ENCODE peak calls at places on chromosomes 7 and 10, in four cellular contexts. One of them, this sample, is unnamed.
A peak's percentile ranks its signal among the peaks of the same experiment; 100 is the strongest.

GRCh38 chr10:123748711-123749110 is 82.6 kb downstream of the GPR26 start:
- DNase-seq in HepG2: no peak
- DNase-seq in GM12878: no peak
- DNase-seq in K562: no peak
- DNase-seq in this sample: no peak

GRCh38 chr10:119205926-119206602 is 1.3 kb upstream of the GRK5 start:
- DNase-seq in HepG2: peak; percentile 83
- DNase-seq in GM12878: no peak
- DNase-seq in K562: peak; percentile 26
- DNase-seq in this sample: no peak

GRCh38 chr10:87668324-87669054 is 8.8 kb downstream of the PAPSS2 start:
- DNase-seq in HepG2: no peak
- DNase-seq in GM12878: no peak
- DNase-seq in K562: no peak
- DNase-seq in this sample: no peak

GRCh38 chr7:27213904-27214586 is 14.2 kb upstream of the HOXA13 start:
- DNase-seq in HepG2: no peak
- DNase-seq in GM12878: no peak
- DNase-seq in K562: no peak
- DNase-seq in this sample: no peak

GRCh38 chr7:95608344-95609173 is 12.2 kb upstream of the PDK4 start:
- DNase-seq in HepG2: peak; percentile 88
- DNase-seq in GM12878: peak; percentile 47
- DNase-seq in K562: peak; percentile 15
- DNase-seq in this sample: peak; percentile 55

GRCh38 chr10:115931301-115931700 is 341.7 kb downstream of the GFRA1 start:
- DNase-seq in HepG2: no peak
- DNase-seq in GM12878: no peak
- DNase-seq in K562: no peak
- DNase-seq in this sample: no peak

GRCh38 chr10:86506499-86506898 is 15.1 kb downstream of the WAPL start:
- DNase-seq in HepG2: no peak
- DNase-seq in GM12878: no peak
- DNase-seq in K562: no peak
- DNase-seq in this sample: no peak

GRCh38 chr10:129500617-129501339 is 33.7 kb downstream of the MGMT start:
- DNase-seq in HepG2: peak; percentile 57
- DNase-seq in GM12878: no peak
- DNase-seq in K562: no peak
- DNase-seq in this sample: no peak

GRCh38 chr10:124677871-124678565 is 66.2 kb downstream of the FAM53B start:
- DNase-seq in HepG2: no peak
- DNase-seq in GM12878: no peak
- DNase-seq in K562: no peak
- DNase-seq in this sample: no peak

GRCh38 chr10:129325893-129326292 is 141.1 kb upstream of the MGMT start:
- DNase-seq in HepG2: no peak
- DNase-seq in GM12878: no peak
- DNase-seq in K562: no peak
- DNase-seq in this sample: no peak

GRCh38 chr10:5526691-5527331 is 2.0 kb downstream of the CALML3 start:
- DNase-seq in HepG2: no peak
- DNase-seq in GM12878: no peak
- DNase-seq in K562: no peak
- DNase-seq in this sample: no peak
- TF ChIP-seq FOXK2 in HepG2: no peak
- TF ChIP-seq FOXK2 in GM12878: no peak
- TF ChIP-seq FOXK2 in K562: no peak
- TF ChIP-seq FOXK2 in this sample: no peak

DNA sequence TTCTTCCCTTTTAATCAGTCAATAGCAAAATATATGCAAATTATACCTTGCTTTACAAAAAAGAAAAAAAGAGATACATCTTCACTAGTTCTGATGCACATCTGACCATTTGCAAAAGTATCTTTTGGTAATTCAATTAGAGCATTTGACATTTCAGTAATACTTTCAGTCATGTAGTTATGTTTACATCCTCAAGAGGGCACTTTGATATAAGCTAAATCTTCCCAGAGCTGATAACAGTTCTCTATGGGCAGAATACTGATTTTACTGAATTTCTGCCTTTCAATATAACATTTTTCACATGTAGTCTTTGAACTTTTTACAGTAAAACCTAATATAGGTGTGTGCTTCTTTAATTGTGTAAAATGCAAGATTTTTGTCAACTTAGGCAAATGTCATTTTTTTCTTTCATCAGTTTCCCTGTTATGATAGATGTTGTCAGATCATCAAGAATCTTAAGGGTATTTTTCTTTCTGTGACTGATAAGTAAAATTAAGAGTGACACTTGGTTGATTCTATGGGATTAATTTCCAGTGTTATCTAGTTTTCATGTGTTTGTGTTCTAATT is 703.5 kb upstream of the SEMA3D start:
- DNase-seq in HepG2: peak; percentile 39
- DNase-seq in GM12878: no peak
- DNase-seq in K562: no peak
- DNase-seq in this sample: peak; percentile 25
- TF ChIP-seq FOXK2 in HepG2: no peak
- TF ChIP-seq FOXK2 in GM12878: no peak
- TF ChIP-seq FOXK2 in K562: no peak
- TF ChIP-seq FOXK2 in this sample: no peak

GRCh38 chr7:43569424-43569823 is 13.5 kb upstream of the STK17A start:
- DNase-seq in HepG2: no peak
- DNase-seq in GM12878: no peak
- DNase-seq in K562: no peak
- DNase-seq in this sample: no peak
- TF ChIP-seq FOXK2 in HepG2: no peak
- TF ChIP-seq FOXK2 in GM12878: no peak
- TF ChIP-seq FOXK2 in K562: no peak
- TF ChIP-seq FOXK2 in this sample: no peak

GRCh38 chr7:39062811-39063210 is 85.1 kb downstream of the POU6F2 start:
- DNase-seq in HepG2: no peak
- DNase-seq in GM12878: no peak
- DNase-seq in K562: no peak
- DNase-seq in this sample: no peak
- TF ChIP-seq FOXK2 in HepG2: no peak
- TF ChIP-seq FOXK2 in GM12878: no peak
- TF ChIP-seq FOXK2 in K562: no peak
- TF ChIP-seq FOXK2 in this sample: no peak

GRCh38 chr10:22247636-22248035 is 29.8 kb upstream of the EBLN1 start:
- DNase-seq in HepG2: no peak
- DNase-seq in GM12878: no peak
- DNase-seq in K562: no peak
- DNase-seq in this sample: no peak

GRCh38 chr10:22244855-22245254 is 27.0 kb upstream of the EBLN1 start:
- DNase-seq in HepG2: no peak
- DNase-seq in GM12878: no peak
- DNase-seq in K562: no peak
- DNase-seq in this sample: no peak

GRCh38 chr10:22245567-22245966 is 27.8 kb upstream of the EBLN1 start:
- DNase-seq in HepG2: no peak
- DNase-seq in GM12878: no peak
- DNase-seq in K562: no peak
- DNase-seq in this sample: no peak

GRCh38 chr10:22244001-22244400 is 26.2 kb upstream of the EBLN1 start:
- DNase-seq in HepG2: no peak
- DNase-seq in GM12878: no peak
- DNase-seq in K562: no peak
- DNase-seq in this sample: no peak

GRCh38 chr10:22246680-22247391 is 29.0 kb upstream of the EBLN1 start:
- DNase-seq in HepG2: peak; percentile 13
- DNase-seq in GM12878: no peak
- DNase-seq in K562: no peak
- DNase-seq in this sample: no peak
- TF ChIP-seq FOXK2 in HepG2: no peak
- TF ChIP-seq FOXK2 in GM12878: no peak
- TF ChIP-seq FOXK2 in K562: no peak
- TF ChIP-seq FOXK2 in this sample: no peak

This sample was measured in HEK293T.